ENCODE peak calls at places on chromosomes 3 and 15, in four cellular contexts. One of them, this sample, is unnamed.

GRCh38 chr15:89448825-89449224 is 47.6 kb downstream of the RHCG start:
- DNase-seq in K562: no peak
- DNase-seq in GM12878: no peak
- DNase-seq in A549: no peak
- DNase-seq in this sample: no peak

GRCh38 chr3:170257145-170257544 is 34.9 kb downstream of the PRKCI start:
- DNase-seq in A549: no peak
- DNase-seq in GM12878: no peak
- DNase-seq in K562: no peak
- DNase-seq in this sample: no peak

GRCh38 chr15:40114218-40114617 is 5.5 kb upstream of the BMF start:
- DNase-seq in A549: no peak
- DNase-seq in K562: no peak
- DNase-seq in GM12878: no peak
- DNase-seq in this sample: no peak

GRCh38 chr3:57555316-57555715 is 758 bp upstream of the PDE12 start:
- DNase-seq in A549: no peak
- DNase-seq in K562: no peak
- DNase-seq in GM12878: no peak
- DNase-seq in this sample: no peak

GRCh38 chr15:39623550-39623931 is 42.7 kb downstream of the THBS1 start:
- DNase-seq in GM12878: peak; percentile 83
- DNase-seq in A549: no peak
- DNase-seq in K562: no peak
- DNase-seq in this sample: no peak

GRCh38 chr15:70466895-70467529 is 296.3 kb downstream of the UACA start:
- DNase-seq in K562: peak; percentile 33
- DNase-seq in A549: peak; percentile 79
- DNase-seq in GM12878: no peak
- DNase-seq in this sample: peak; percentile 54

GRCh38 chr3:150075417-150075865 is 104.7 kb upstream of the PFN2 start:
- DNase-seq in K562: no peak
- DNase-seq in GM12878: no peak
- DNase-seq in A549: no peak
- DNase-seq in this sample: no peak

GRCh38 chr3:72231439-72232196 is 446.7 kb upstream of the PROK2 start:
- DNase-seq in GM12878: no peak
- DNase-seq in A549: no peak
- DNase-seq in K562: no peak
- DNase-seq in this sample: no peak

GRCh38 chr3:174540536-174540935 is 318.6 kb upstream of the NAALADL2 start:
- DNase-seq in A549: no peak
- DNase-seq in K562: no peak
- DNase-seq in GM12878: no peak
- DNase-seq in this sample: no peak

GRCh38 chr15:74461847-74462511 is 1.0 kb upstream of the UBL7 start:
- DNase-seq in K562: no peak
- DNase-seq in A549: no peak
- DNase-seq in GM12878: no peak
- DNase-seq in this sample: no peak

GRCh38 chr3:123880998-123881561 is 3.1 kb downstream of the MYLK start:
- DNase-seq in GM12878: no peak
- DNase-seq in K562: no peak
- DNase-seq in A549: peak; percentile 65
- DNase-seq in this sample: peak; percentile 63

GRCh38 chr3:171125010-171125409 is 98.5 kb upstream of the SLC2A2 start:
- DNase-seq in GM12878: no peak
- DNase-seq in K562: no peak
- DNase-seq in A549: no peak
- DNase-seq in this sample: peak; percentile 51

GRCh38 chr3:36540898-36541518 is 160.7 kb downstream of the STAC start:
- DNase-seq in GM12878: no peak
- DNase-seq in A549: peak; percentile 35
- DNase-seq in K562: no peak
- DNase-seq in this sample: peak; percentile 9

GRCh38 chr3:148146947-148147346 is 550.8 kb upstream of the AGTR1 start:
- DNase-seq in GM12878: no peak
- DNase-seq in A549: no peak
- DNase-seq in K562: no peak
- DNase-seq in this sample: peak; percentile 53

GRCh38 chr3:33975463-33975862 is 177.0 kb downstream of the PDCD6IP start:
- DNase-seq in K562: no peak
- DNase-seq in GM12878: no peak
- DNase-seq in A549: no peak
- DNase-seq in this sample: peak; percentile 19

GRCh38 chr3:33982269-33982798 is 183.9 kb downstream of the PDCD6IP start:
- DNase-seq in GM12878: no peak
- DNase-seq in A549: no peak
- DNase-seq in K562: no peak
- DNase-seq in this sample: peak; percentile 63

GRCh38 chr3:33977227-33977626 is 178.8 kb downstream of the PDCD6IP start:
- DNase-seq in K562: no peak
- DNase-seq in A549: no peak
- DNase-seq in GM12878: no peak
- DNase-seq in this sample: no peak

DNA sequence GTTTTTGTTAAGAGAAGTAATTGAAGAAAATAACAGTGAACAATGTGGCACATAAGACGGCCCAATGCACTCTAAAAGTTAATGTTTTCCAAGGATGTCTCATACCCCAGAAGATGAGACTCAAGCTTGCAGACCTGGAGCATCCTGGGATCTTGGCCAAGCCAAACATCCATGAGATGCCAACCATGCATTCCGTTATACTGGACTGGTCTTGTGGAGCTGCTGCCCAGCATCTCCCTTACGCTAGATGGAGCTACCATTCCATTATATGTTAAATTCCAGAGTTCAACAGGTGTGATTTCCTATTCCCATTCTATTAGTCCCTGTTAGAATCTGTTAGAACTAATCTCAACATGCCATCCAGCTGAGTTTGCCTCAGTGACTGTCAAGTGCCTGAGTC is 181.8 kb downstream of the PDCD6IP start:
- DNase-seq in GM12878: peak; percentile 11
- DNase-seq in K562: no peak
- DNase-seq in A549: peak; percentile 94
- DNase-seq in this sample: peak; percentile 85
- TF ChIP-seq ELK1 in GM12878: no peak
- TF ChIP-seq ELK1 in K562: no peak
- TF ChIP-seq ELK1 in A549: no peak
- TF ChIP-seq ELK1 in this sample: no peak

DNA sequence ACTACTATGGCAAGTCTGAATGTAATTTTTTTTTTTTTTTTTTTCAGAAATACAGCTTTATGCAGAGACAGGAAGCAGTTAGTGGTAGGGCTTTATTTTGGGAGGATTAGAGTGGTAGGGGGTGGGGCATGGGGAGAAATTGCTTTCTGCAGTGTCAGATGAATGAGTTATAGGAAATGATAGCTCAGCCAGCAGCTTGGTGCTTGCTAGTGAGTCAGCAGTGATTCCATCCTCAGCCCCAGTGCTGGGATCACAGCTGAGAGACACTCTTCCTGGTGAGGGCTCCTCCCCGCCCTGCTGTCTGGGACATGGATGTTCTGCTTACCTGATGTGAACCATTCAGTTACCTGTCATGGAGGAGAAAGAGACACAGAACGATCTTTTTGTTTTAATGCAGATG is 39.6 kb downstream of the SEMA6D start:
- DNase-seq in A549: no peak
- DNase-seq in K562: no peak
- DNase-seq in GM12878: no peak
- DNase-seq in this sample: peak; percentile 91
- TF ChIP-seq ELK1 in A549: no peak
- TF ChIP-seq ELK1 in K562: no peak
- TF ChIP-seq ELK1 in GM12878: no peak
- TF ChIP-seq ELK1 in this sample: no peak

DNA sequence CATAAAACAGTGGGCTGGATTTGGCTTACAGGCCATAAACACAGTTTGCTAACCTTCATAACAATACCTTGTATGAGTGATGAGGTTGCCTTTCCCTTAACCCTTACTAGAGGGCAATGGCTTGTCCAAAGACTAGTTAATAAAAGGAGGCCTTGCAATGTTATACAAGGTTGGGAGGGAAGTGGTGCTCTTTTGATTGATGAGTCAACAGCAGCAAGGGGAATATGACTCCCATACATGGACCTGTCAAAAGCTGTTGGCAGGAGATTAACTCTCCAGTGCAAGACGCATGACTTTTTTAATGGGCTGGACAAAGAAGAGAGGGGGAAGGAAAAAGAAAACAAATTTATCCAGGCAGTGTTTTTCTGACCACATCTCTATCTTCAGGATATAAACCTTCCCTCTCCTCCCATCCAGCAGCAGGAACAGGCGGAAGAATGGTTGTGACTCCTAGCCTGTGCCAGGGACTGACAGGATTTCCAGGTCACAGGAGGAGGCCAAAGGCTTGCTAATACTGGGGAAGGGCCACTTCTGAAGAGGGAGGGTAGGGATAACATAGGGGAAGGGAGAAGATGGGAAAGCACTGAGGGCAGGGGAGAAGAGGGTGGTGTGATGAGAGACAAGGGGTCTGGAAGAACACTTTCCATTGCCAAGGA is 35.2 kb upstream of the ARL14 start:
- DNase-seq in A549: no peak
- DNase-seq in K562: no peak
- DNase-seq in GM12878: no peak
- DNase-seq in this sample: peak; percentile 8
- TF ChIP-seq ELK1 in A549: no peak
- TF ChIP-seq ELK1 in K562: no peak
- TF ChIP-seq ELK1 in GM12878: no peak
- TF ChIP-seq ELK1 in this sample: no peak

GRCh38 chr3:106135451-106136160 is 266.8 kb upstream of the CBLB start:
- DNase-seq in GM12878: no peak
- DNase-seq in K562: no peak
- DNase-seq in A549: no peak
- DNase-seq in this sample: no peak

GRCh38 chr3:106126836-106127235 is 258.0 kb upstream of the CBLB start:
- DNase-seq in GM12878: no peak
- DNase-seq in K562: no peak
- DNase-seq in A549: no peak
- DNase-seq in this sample: no peak

GRCh38 chr3:106124818-106125217 is 256.0 kb upstream of the CBLB start:
- DNase-seq in K562: no peak
- DNase-seq in A549: no peak
- DNase-seq in GM12878: no peak
- DNase-seq in this sample: no peak

GRCh38 chr3:106126016-106126525 is 257.3 kb upstream of the CBLB start:
- DNase-seq in GM12878: no peak
- DNase-seq in K562: no peak
- DNase-seq in A549: no peak
- DNase-seq in this sample: peak; percentile 22

GRCh38 chr3:106130384-106131084 is 261.7 kb upstream of the CBLB start:
- DNase-seq in A549: peak; percentile 37
- DNase-seq in K562: peak; percentile 36
- DNase-seq in GM12878: no peak
- DNase-seq in this sample: peak; percentile 87
- TF ChIP-seq ELK1 in A549: no peak
- TF ChIP-seq ELK1 in K562: no peak
- TF ChIP-seq ELK1 in GM12878: no peak
- TF ChIP-seq ELK1 in this sample: no peak

DNA sequence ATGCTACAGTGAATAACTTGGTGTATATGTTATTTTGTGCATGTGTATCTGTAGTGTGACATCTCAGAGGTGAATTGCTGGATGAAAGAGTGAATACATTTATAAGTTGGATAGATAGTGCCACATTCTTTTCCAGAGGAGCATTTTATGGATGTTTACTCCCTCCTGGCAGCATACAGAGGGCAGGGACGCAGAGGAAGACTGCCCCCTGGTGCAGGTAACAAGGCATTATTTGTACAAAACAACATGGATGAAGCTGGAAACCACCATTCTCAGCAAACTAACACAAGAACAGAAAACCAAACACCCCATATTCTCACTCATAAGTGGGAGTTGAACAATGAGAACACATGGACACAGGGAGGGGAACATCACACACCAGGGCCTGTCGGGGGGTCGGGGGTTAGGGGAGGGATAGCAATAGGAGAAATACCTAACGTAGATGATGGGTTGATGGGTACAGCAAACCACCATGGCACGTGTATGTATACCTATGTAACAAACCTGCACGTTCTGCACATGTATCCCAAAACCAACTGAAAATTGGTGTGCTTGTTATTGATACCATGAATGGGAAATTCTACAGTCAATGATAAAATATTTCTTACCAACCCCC is 57.9 kb upstream of the CTXND1 start:
- DNase-seq in K562: peak; percentile 37
- DNase-seq in A549: peak; percentile 48
- DNase-seq in GM12878: no peak
- DNase-seq in this sample: peak; percentile 34
- TF ChIP-seq ELK1 in K562: no peak
- TF ChIP-seq ELK1 in A549: no peak
- TF ChIP-seq ELK1 in GM12878: no peak
- TF ChIP-seq ELK1 in this sample: no peak

DNA sequence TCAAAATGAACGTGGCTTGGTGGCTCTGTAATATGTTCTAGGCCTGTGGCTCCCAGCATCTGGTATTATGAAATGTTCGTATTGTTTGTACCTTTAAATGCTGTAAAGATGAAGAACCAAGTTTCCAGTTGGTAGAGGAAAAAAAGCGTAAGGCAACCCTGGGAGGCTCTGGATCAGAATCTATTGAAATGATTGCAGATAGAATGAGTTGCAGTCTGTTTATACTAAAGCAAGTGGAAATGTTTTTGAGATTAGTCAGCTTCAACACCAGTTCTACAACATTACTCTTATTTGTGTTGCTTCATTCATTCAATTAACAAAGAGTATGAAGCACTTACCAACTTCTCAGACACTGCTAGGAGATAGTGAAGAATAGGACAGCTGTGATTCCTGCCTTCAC is 5.3 kb downstream of the ARL6IP5 start:
- DNase-seq in A549: no peak
- DNase-seq in K562: no peak
- DNase-seq in GM12878: no peak
- DNase-seq in this sample: peak; percentile 84
- TF ChIP-seq ELK1 in A549: no peak
- TF ChIP-seq ELK1 in K562: no peak
- TF ChIP-seq ELK1 in GM12878: no peak
- TF ChIP-seq ELK1 in this sample: no peak